ENCODE peak calls at places on chromosomes 16 and 17, in seven cellular contexts. O is GM23248; N is esophagus squamous epithelium; Q is adrenal gland; W is HCT116; T is fibroblast of pulmonary artery; I is CD8-positive, alpha-beta T cell. H is an unnamed sample.

GRCh38 chr17:63480192-63480784 is 3.4 kb downstream of the ACE start:
- DNase-seq in W (no peak), I (no peak), O (no peak), N (no peak), Q (no peak), T (no peak), H (no peak)

GRCh38 chr17:18191967-18192366 is 8.3 kb downstream of the ALKBH5 start:
- DNase-seq in W (no peak), O (peak; percentile 50), Q (no peak), I (no peak), N (no peak), T (no peak), H (no peak)

GRCh38 chr17:69853533-69854262 is 221.3 kb upstream of the KCNJ16 start:
- DNase-seq in N (no peak), I (no peak), Q (peak; percentile 23), T (peak; percentile 75), O (peak; percentile 56), W (no peak), H (no peak)

GRCh38 chr16:82232806-82233205 is 62.8 kb upstream of the MPHOSPH6 start:
- DNase-seq in T (no peak), N (no peak), Q (no peak), W (no peak), O (no peak), I (no peak), H (no peak)

GRCh38 chr17:32759476-32759875 is 117.4 kb downstream of the MYO1D start:
- DNase-seq in Q (no peak), W (no peak), O (no peak), I (no peak), T (no peak), N (no peak), H (no peak)

GRCh38 chr17:61839300-61839786 is 24.0 kb downstream of the BRIP1 start:
- DNase-seq in O (no peak), I (no peak), T (no peak), Q (no peak), W (no peak), N (no peak), H (no peak)

GRCh38 chr16:2533912-2534311 is 2.7 kb upstream of the CEMP1 start:
- DNase-seq in O (no peak), W (no peak), Q (peak; percentile 15), I (no peak), T (no peak), N (no peak), H (no peak)

GRCh38 chr17:49952912-49953497 is 16.0 kb upstream of the DLX4 start:
- DNase-seq in Q (peak; percentile 46), N (no peak), W (no peak), I (no peak), T (peak; percentile 11), O (no peak), H (peak; percentile 6)

GRCh38 chr17:16938031-16938430 is 33.9 kb downstream of the TNFRSF13B start:
- DNase-seq in T (no peak), O (no peak), W (no peak), I (no peak), Q (no peak), N (no peak), H (no peak)

DNA sequence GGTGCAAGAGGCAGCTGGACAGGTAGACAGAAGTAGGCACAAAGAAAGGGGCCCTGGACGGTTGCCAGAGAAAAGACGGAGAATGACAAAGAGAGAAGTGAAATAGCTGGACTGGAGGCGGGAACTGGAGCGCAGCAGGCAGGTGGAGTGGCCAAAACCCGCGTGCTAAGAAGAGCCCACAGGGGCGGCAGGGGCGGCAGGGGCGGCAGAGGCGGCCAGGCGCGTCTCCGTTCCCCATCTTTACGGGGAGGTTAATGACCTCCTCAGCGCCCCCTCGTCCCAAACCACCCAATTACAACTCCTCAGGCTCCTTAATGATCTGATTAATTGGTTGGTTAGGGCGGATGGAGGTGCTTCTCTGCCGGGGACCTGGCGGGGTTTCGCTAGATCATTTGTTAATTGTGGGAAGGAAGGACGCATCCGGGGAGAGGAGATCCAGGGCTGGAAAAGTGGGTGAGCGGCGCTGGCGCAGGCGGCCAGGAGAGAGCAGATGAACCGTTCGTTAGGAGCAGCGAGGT is 15.4 kb upstream of the HOXB9 start:
- DNase-seq in T (no peak), Q (no peak), W (no peak), O (no peak), I (no peak), N (no peak), H (no peak)
- H3K4me3 ChIP-seq in T (no peak overlapping the region), Q (no peak overlapping the region), W (no peak overlapping the region), O (no peak overlapping the region), I (no peak overlapping the region), N (no peak overlapping the region), H (no peak overlapping the region)

DNA sequence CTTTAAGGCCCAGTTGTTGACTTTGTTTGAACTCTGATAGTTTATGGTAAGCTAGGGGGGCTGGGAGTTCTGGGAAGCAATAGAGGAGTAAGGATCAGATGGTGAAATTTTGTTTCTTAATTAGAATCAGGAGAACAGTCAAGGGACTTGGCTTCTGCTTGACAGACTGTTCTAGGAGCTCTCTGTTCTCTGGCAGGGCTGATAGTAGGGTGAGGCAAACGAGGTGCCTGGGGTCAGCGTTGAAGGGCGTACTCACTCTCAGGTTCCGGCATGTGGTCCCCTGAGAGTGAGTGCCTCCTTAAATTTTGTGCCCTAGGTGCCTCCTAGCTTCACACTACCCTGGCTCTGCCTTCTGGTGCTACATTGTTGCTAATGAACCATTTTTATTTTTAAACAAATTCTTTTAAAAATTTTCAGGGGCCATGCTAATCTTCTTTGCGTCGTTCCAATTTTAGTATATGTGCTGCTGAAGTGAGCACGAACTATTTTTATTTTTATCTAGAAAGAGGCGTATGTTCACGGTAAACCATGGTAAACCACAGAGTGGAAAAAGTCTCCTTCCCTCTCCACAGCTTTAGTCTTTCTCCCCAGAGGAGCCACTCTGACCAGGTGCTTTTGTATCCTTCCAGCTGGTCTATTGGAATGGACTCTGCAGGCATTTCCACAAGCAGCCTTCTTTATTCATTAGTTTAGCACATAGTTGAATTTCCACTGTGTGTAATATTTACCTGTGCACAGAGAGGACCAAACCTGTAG is 19.7 kb downstream of the SLC7A6 start:
- DNase-seq in T (no peak), N (no peak), I (no peak), O (no peak), Q (no peak), W (no peak), H (no peak)
- H3K4me3 ChIP-seq in T (no peak overlapping the region), N (no peak overlapping the region), I (peak overlapping the region; percentile 39), O (no peak overlapping the region), Q (no peak overlapping the region), W (no peak overlapping the region), H (no peak overlapping the region)

GRCh38 chr16:57475711-57476339 is 10.5 kb downstream of the DOK4 start:
- DNase-seq in T (peak; percentile 69), N (no peak), W (peak; percentile 24), I (peak; percentile 81), O (peak; percentile 47), Q (no peak), H (peak; percentile 7)
- H3K4me3 ChIP-seq in T (no peak overlapping the region), N (no peak overlapping the region), W (no peak overlapping the region), I (peak overlapping the region; percentile 21), O (no peak overlapping the region), Q (no peak overlapping the region), H (no peak overlapping the region)

GRCh38 chr16:8645831-8646230 is 24.3 kb downstream of the METTL22 start:
- DNase-seq in T (no peak), N (no peak), O (no peak), W (no peak), Q (no peak), I (no peak), H (no peak)
- H3K4me3 ChIP-seq in T (no peak overlapping the region), N (no peak overlapping the region), O (no peak overlapping the region), W (no peak overlapping the region), Q (no peak overlapping the region), I (no peak overlapping the region), H (no peak overlapping the region)

H was measured in skeletal muscle cell.